ENCODE peak calls at places on chromosomes 13 and 19, in nine cellular contexts. I is occipital lobe, T is cardiac muscle cell, X is EL, J is fibroblast of lung, L is astrocyte of the hippocampus, O is PC-3, E is RPMI7951, K is NCI-H2081. M is an unnamed sample.

GRCh38 chr19:17806945-17807344 is 12.0 kb downstream of the B3GNT3 start:
- DNase-seq in I (no peak), T (no peak), X (no peak), J (no peak), L (no peak), O (no peak), E (peak), K (no peak), M (no peak)

GRCh38 chr13:51557875-51558604 is 26.2 kb upstream of the WDFY2 start:
- DNase-seq in I (peak), T (peak), X (peak), J (peak), L (peak), O (peak), E (peak), K (no peak), M (peak)

GRCh38 chr19:13095393-13095784 is 7.3 kb downstream of the LYL1 start:
- DNase-seq in I (no peak), T (no peak), X (no peak), J (no peak), L (no peak), O (no peak), E (no peak), K (no peak), M (no peak)

GRCh38 chr19:29004796-29005195 is 208.2 kb downstream of the UQCRFS1 start:
- DNase-seq in I (no peak), T (no peak), X (no peak), J (no peak), L (no peak), O (no peak), E (no peak), K (no peak), M (no peak)

GRCh38 chr19:19280561-19280960 is 7.5 kb upstream of the TM6SF2 start:
- DNase-seq in I (peak), T (peak), X (no peak), J (peak), L (no peak), O (no peak), E (no peak), K (peak), M (peak)

GRCh38 chr19:13794388-13794751 is 873 bp upstream of the ZSWIM4 start:
- DNase-seq in I (no peak), T (peak), X (peak), J (peak), L (peak), O (peak), E (peak), K (no peak), M (peak)

GRCh38 chr19:3968556-3969434 is 2.1 kb downstream of the DAPK3 start:
- DNase-seq in I (no peak), T (peak), X (peak), J (peak), L (peak), O (peak), E (peak), K (peak), M (peak)

GRCh38 chr19:7013678-7014077 is 7.6 kb downstream of the MBD3L2B start:
- DNase-seq in I (no peak), T (peak), X (peak), J (no peak), L (peak), O (peak), E (peak), K (no peak), M (no peak)

GRCh38 chr13:62879071-62879470 is 1463.4 kb upstream of the PCDH20 start:
- DNase-seq in I (no peak), T (peak), X (peak), J (peak), L (peak), O (peak), E (no peak), K (no peak), M (peak)

GRCh38 chr13:77946522-77946921 is 27.9 kb upstream of the EDNRB start:
- DNase-seq in I (no peak), T (no peak), X (no peak), J (no peak), L (no peak), O (no peak), E (no peak), K (no peak), M (no peak)

GRCh38 chr19:40754611-40755247 is 3.7 kb downstream of the SNRPA start:
- DNase-seq in I (no peak), T (peak), X (peak), J (no peak), L (no peak), O (peak), E (peak), K (no peak), M (peak)

GRCh38 chr19:38093587-38093986 is 130.4 kb downstream of the DPF1 start:
- DNase-seq in I (no peak), T (no peak), X (no peak), J (no peak), L (peak), O (no peak), E (no peak), K (no peak), M (no peak)

GRCh38 chr19:19568802-19569756 is 31.0 kb downstream of the CILP2 start:
- DNase-seq in I (no peak), T (peak), X (peak), J (no peak), L (peak), O (peak), E (peak), K (no peak), M (peak)

GRCh38 chr13:65401315-65401714 is 1828.8 kb downstream of the PCDH9 start:
- DNase-seq in I (no peak), T (no peak), X (no peak), J (no peak), L (no peak), O (no peak), E (no peak), K (no peak), M (no peak)

GRCh38 chr13:86510792-86511191 is 711.6 kb upstream of the SLITRK6 start:
- DNase-seq in I (no peak), T (no peak), X (no peak), J (no peak), L (no peak), O (no peak), E (peak), K (no peak), M (no peak)

GRCh38 chr19:43576479-43576878 is 878 bp downstream of the PINLYP start:
- DNase-seq in I (no peak), T (no peak), X (no peak), J (no peak), L (no peak), O (no peak), E (no peak), K (no peak), M (no peak)

GRCh38 chr19:13830761-13831481 is 35.7 kb downstream of the ZSWIM4 start:
- DNase-seq in I (no peak), T (no peak), X (no peak), J (no peak), L (peak), O (no peak), E (no peak), K (no peak), M (no peak)

GRCh38 chr13:97710797-97711196 is 242.7 kb upstream of the IPO5 start:
- DNase-seq in I (no peak), T (no peak), X (no peak), J (no peak), L (no peak), O (no peak), E (no peak), K (no peak), M (no peak)

GRCh38 chr13:50437252-50437651 is 406.2 kb downstream of the DLEU7 start:
- DNase-seq in I (no peak), T (no peak), X (peak), J (peak), L (no peak), O (no peak), E (no peak), K (no peak), M (peak)

GRCh38 chr13:28958018-28958417 is 137.9 kb downstream of the MTUS2 start:
- DNase-seq in I (no peak), T (no peak), X (no peak), J (no peak), L (no peak), O (no peak), E (no peak), K (no peak), M (no peak)

GRCh38 chr19:5828661-5829566 is 10.6 kb downstream of the FUT6 start:
- DNase-seq in I (no peak), T (peak), X (no peak), J (peak), L (peak), O (no peak), E (no peak), K (peak), M (no peak)

GRCh38 chr19:2039959-2040646 is 10.9 kb downstream of the MKNK2 start:
- DNase-seq in I (no peak), T (no peak), X (no peak), J (no peak), L (no peak), O (no peak), E (no peak), K (no peak), M (no peak)

GRCh38 chr13:98890186-98890585 is 87.7 kb downstream of the DOCK9 start:
- DNase-seq in I (peak), T (peak), X (peak), J (peak), L (peak), O (peak), E (peak), K (no peak), M (peak)

GRCh38 chr19:5141278-5141925 is 172.5 kb downstream of the KDM4B start:
- DNase-seq in I (no peak), T (peak), X (no peak), J (no peak), L (peak), O (no peak), E (no peak), K (no peak), M (peak)

GRCh38 chr13:95035311-95036109 is 265.7 kb downstream of the ABCC4 start:
- DNase-seq in I (no peak), T (no peak), X (no peak), J (no peak), L (peak), O (no peak), E (no peak), K (no peak), M (no peak)

GRCh38 chr13:31029129-31029528 is 96.7 kb downstream of the TEX26 start:
- DNase-seq in I (no peak), T (no peak), X (no peak), J (no peak), L (no peak), O (no peak), E (no peak), K (no peak), M (no peak)

M was measured in IMR-90.